ENCODE peak calls at places on chromosomes 7 and 10, in seven cellular contexts. L is activated T-helper 1 cell treated with anti-CD3 and anti-CD28 coated beads, Interleukin-2, amount 50 U/mL, for 16 hours; J is activated CD8-positive, alpha-beta memory T cell treated with anti-CD3 and anti-CD28 coated beads, Interleukin-2, amount 10 ng/mL, durations not matched to agents 7 days and 5 days; O is stimulated activated CD8-positive, alpha-beta memory T cell treated with anti-CD3 and anti-CD28 coated beads, Interleukin-15, amount 100 ng/mL, for 4 hours; B is type B pancreatic cell; K is NCI-H748 treated with DMSO at 0.1 percent for 48 hours; G is stimulated activated CD4-positive, alpha-beta T cell treated with anti-CD3 and anti-CD28 coated beads, Interleukin-4, amount 100 ng/mL, for 4 hours. M is an unnamed sample.

GRCh38 chr10:87767253-87767652 is 50.8 kb downstream of the ATAD1 start:
- DNase-seq in J (no peak), O (no peak), K (no peak), L (no peak), G (no peak), B (no peak), M (no peak)

GRCh38 chr7:24769863-24770262 is 12.6 kb upstream of the GSDME start:
- DNase-seq in O (no peak), B (no peak), J (no peak), L (no peak), G (no peak), K (no peak), M (peak)

GRCh38 chr7:6258440-6259182 is 13.8 kb downstream of the CYTH3 start:
- DNase-seq in O (no peak), J (no peak), B (no peak), G (no peak), L (no peak), K (no peak), M (no peak)

GRCh38 chr7:36795451-36796021 is 71.2 kb upstream of the AOAH start:
- DNase-seq in L (no peak), G (no peak), O (no peak), J (no peak), K (no peak), B (no peak), M (no peak)

GRCh38 chr7:157465597-157466348 is 129.0 kb downstream of the DNAJB6 start:
- DNase-seq in G (no peak), L (no peak), B (peak), O (no peak), J (peak), K (no peak), M (no peak)

GRCh38 chr7:19560111-19560883 is 148.5 kb downstream of the POLR1F start:
- DNase-seq in G (no peak), K (no peak), O (no peak), B (no peak), L (no peak), J (no peak), M (no peak)

GRCh38 chr10:62379394-62379793 is 5.2 kb downstream of the ZNF365 start:
- DNase-seq in G (no peak), J (no peak), L (no peak), K (no peak), O (no peak), B (no peak), M (no peak)

GRCh38 chr7:20797174-20798080 is 10.7 kb upstream of the SP8 start:
- DNase-seq in K (peak), J (no peak), G (no peak), B (no peak), O (no peak), L (no peak), M (no peak)

GRCh38 chr7:91850455-91850854 is 30.0 kb downstream of the MTERF1 start:
- DNase-seq in G (no peak), B (no peak), L (no peak), O (no peak), J (no peak), K (no peak), M (no peak)

GRCh38 chr7:121545418-121545817 is 149.3 kb upstream of the FAM3C start:
- DNase-seq in B (no peak), O (no peak), L (no peak), K (no peak), J (no peak), G (no peak), M (no peak)

GRCh38 chr10:28939352-28940157 is 262.2 kb downstream of the BAMBI start:
- DNase-seq in G (no peak), L (no peak), K (peak), O (no peak), J (no peak), B (no peak), M (no peak)

GRCh38 chr10:129870926-129871660 is 93.0 kb downstream of the EBF3 start:
- DNase-seq in J (no peak), L (no peak), G (no peak), K (peak), O (no peak), B (no peak), M (peak)

GRCh38 chr10:3781458-3782098 is 3.4 kb downstream of the KLF6 start:
- DNase-seq in K (no peak), J (peak), L (no peak), G (no peak), O (no peak), B (no peak), M (no peak)

GRCh38 chr7:94374231-94374630 is 20.5 kb upstream of the COL1A2 start:
- DNase-seq in B (no peak), G (no peak), K (no peak), L (no peak), O (no peak), J (no peak), M (no peak)

GRCh38 chr7:66974986-66975590 is 20.3 kb downstream of the SBDS start:
- DNase-seq in G (no peak), L (no peak), B (no peak), J (no peak), O (no peak), K (no peak), M (no peak)

GRCh38 chr10:110022716-110023504 is 15.1 kb downstream of the ADD3 start:
- DNase-seq in O (no peak), B (no peak), L (no peak), K (no peak), J (no peak), G (no peak), M (no peak)